ENCODE peak calls at places on chromosome 22, in five cellular contexts. One of them, this sample, is unnamed.

GRCh38 chr22:19986410-19987341 is 29.9 kb downstream of the ARVCF start:
- DNase-seq in K562: peak
- DNase-seq in SK-N-SH: peak
- DNase-seq in GM12878: no peak
- DNase-seq in H1: peak
- DNase-seq in this sample: peak

GRCh38 chr22:20422271-20422958 is 15.2 kb downstream of the SCARF2 start:
- DNase-seq in K562: no peak
- DNase-seq in SK-N-SH: peak
- DNase-seq in GM12878: no peak
- DNase-seq in H1: no peak
- DNase-seq in this sample: no peak

GRCh38 chr22:20017622-20017958 is 967 bp upstream of the ARVCF start:
- DNase-seq in K562: no peak
- DNase-seq in SK-N-SH: no peak
- DNase-seq in GM12878: no peak
- DNase-seq in H1: peak
- DNase-seq in this sample: no peak

GRCh38 chr22:19929586-19930302 is 11.8 kb upstream of the COMT start:
- DNase-seq in K562: no peak
- DNase-seq in SK-N-SH: no peak
- DNase-seq in GM12878: no peak
- DNase-seq in H1: no peak
- DNase-seq in this sample: no peak

GRCh38 chr22:44326549-44326881 is 13.8 kb upstream of the SHISAL1 start:
- DNase-seq in K562: no peak
- DNase-seq in SK-N-SH: peak
- DNase-seq in GM12878: no peak
- DNase-seq in H1: no peak
- DNase-seq in this sample: no peak

GRCh38 chr22:18157714-18158028 is 7.7 kb downstream of the USP18 start:
- DNase-seq in K562: no peak
- DNase-seq in SK-N-SH: no peak
- DNase-seq in GM12878: no peak
- DNase-seq in H1: no peak
- DNase-seq in this sample: no peak

GRCh38 chr22:33780761-33781160 is 139.5 kb downstream of the LARGE1 start:
- DNase-seq in K562: no peak
- DNase-seq in SK-N-SH: no peak
- DNase-seq in GM12878: no peak
- DNase-seq in H1: no peak
- DNase-seq in this sample: no peak

GRCh38 chr22:32475428-32476010 is 908 bp downstream of the FBXO7 start:
- DNase-seq in K562: peak
- DNase-seq in SK-N-SH: peak
- DNase-seq in GM12878: no peak
- DNase-seq in H1: peak
- DNase-seq in this sample: no peak

GRCh38 chr22:30829901-30830550 is 135.4 kb downstream of the OSBP2 start:
- DNase-seq in K562: no peak
- DNase-seq in SK-N-SH: no peak
- DNase-seq in GM12878: no peak
- DNase-seq in H1: peak
- DNase-seq in this sample: no peak

GRCh38 chr22:29309332-29310064 is 3.0 kb downstream of the GAS2L1 start:
- DNase-seq in K562: no peak
- DNase-seq in SK-N-SH: peak
- DNase-seq in GM12878: no peak
- DNase-seq in H1: no peak
- DNase-seq in this sample: no peak

GRCh38 chr22:35681454-35682050 is 33.3 kb downstream of the APOL6 start:
- DNase-seq in K562: no peak
- DNase-seq in SK-N-SH: no peak
- DNase-seq in GM12878: no peak
- DNase-seq in H1: peak
- DNase-seq in this sample: no peak

GRCh38 chr22:31022516-31022915 is 53.5 kb downstream of the TUG1 start:
- DNase-seq in K562: no peak
- DNase-seq in SK-N-SH: no peak
- DNase-seq in GM12878: no peak
- DNase-seq in H1: no peak
- DNase-seq in this sample: no peak

GRCh38 chr22:22996511-22997261 is 73.6 kb upstream of the GNAZ start:
- DNase-seq in K562: no peak
- DNase-seq in SK-N-SH: no peak
- DNase-seq in GM12878: no peak
- DNase-seq in H1: no peak
- DNase-seq in this sample: no peak

GRCh38 chr22:31148516-31148915 is 8.2 kb upstream of the PLA2G3 start:
- DNase-seq in K562: no peak
- DNase-seq in SK-N-SH: no peak
- DNase-seq in GM12878: no peak
- DNase-seq in H1: no peak
- DNase-seq in this sample: no peak

GRCh38 chr22:36160499-36160942 is at the start of gene APOL3:
- DNase-seq in K562: no peak
- DNase-seq in SK-N-SH: no peak
- DNase-seq in GM12878: peak
- DNase-seq in H1: no peak
- DNase-seq in this sample: no peak

GRCh38 chr22:35558031-35558430 is 17.4 kb downstream of the RASD2 start:
- DNase-seq in K562: no peak
- DNase-seq in SK-N-SH: no peak
- DNase-seq in GM12878: no peak
- DNase-seq in H1: no peak
- DNase-seq in this sample: no peak

GRCh38 chr22:21079493-21079892 is 33.7 kb downstream of the LRRC74B start:
- DNase-seq in K562: no peak
- DNase-seq in SK-N-SH: no peak
- DNase-seq in GM12878: no peak
- DNase-seq in H1: no peak
- DNase-seq in this sample: no peak

GRCh38 chr22:20418211-20418788 is 19.3 kb downstream of the SCARF2 start:
- DNase-seq in K562: peak
- DNase-seq in SK-N-SH: peak
- DNase-seq in GM12878: no peak
- DNase-seq in H1: peak
- DNase-seq in this sample: peak

GRCh38 chr22:21887841-21888240 is 20.4 kb upstream of the MAPK1 start:
- DNase-seq in K562: no peak
- DNase-seq in SK-N-SH: no peak
- DNase-seq in GM12878: no peak
- DNase-seq in H1: no peak
- DNase-seq in this sample: no peak

GRCh38 chr22:20545681-20546521 is 38.5 kb downstream of the MED15 start:
- DNase-seq in K562: peak
- DNase-seq in SK-N-SH: no peak
- DNase-seq in GM12878: no peak
- DNase-seq in H1: no peak
- DNase-seq in this sample: no peak

GRCh38 chr22:20776624-20777405 is 2.9 kb downstream of the SERPIND1 start:
- DNase-seq in K562: peak
- DNase-seq in SK-N-SH: no peak
- DNase-seq in GM12878: no peak
- DNase-seq in H1: no peak
- DNase-seq in this sample: peak

GRCh38 chr22:18065256-18065655 is 12.5 kb upstream of the PEX26 start:
- DNase-seq in K562: no peak
- DNase-seq in SK-N-SH: no peak
- DNase-seq in GM12878: no peak
- DNase-seq in H1: peak
- DNase-seq in this sample: no peak

GRCh38 chr22:47194476-47195155 is 432.2 kb downstream of the TBC1D22A start:
- DNase-seq in K562: no peak
- DNase-seq in SK-N-SH: peak
- DNase-seq in GM12878: no peak
- DNase-seq in H1: no peak
- DNase-seq in this sample: no peak

GRCh38 chr22:39601180-39601535 is 30.6 kb downstream of the CACNA1I start:
- DNase-seq in K562: no peak
- DNase-seq in SK-N-SH: no peak
- DNase-seq in GM12878: no peak
- DNase-seq in H1: no peak
- DNase-seq in this sample: no peak

GRCh38 chr22:46580940-46581579 is 39.1 kb upstream of the GRAMD4 start:
- DNase-seq in K562: no peak
- DNase-seq in SK-N-SH: no peak
- DNase-seq in GM12878: no peak
- DNase-seq in H1: no peak
- DNase-seq in this sample: no peak

GRCh38 chr22:45504703-45505341 is 2.1 kb downstream of the FBLN1 start:
- DNase-seq in K562: no peak
- DNase-seq in SK-N-SH: peak
- DNase-seq in GM12878: no peak
- DNase-seq in H1: peak
- DNase-seq in this sample: no peak

GRCh38 chr22:47495102-47495501 is 732.7 kb downstream of the TBC1D22A start:
- DNase-seq in K562: no peak
- DNase-seq in SK-N-SH: no peak
- DNase-seq in GM12878: no peak
- DNase-seq in H1: no peak
- DNase-seq in this sample: no peak

GRCh38 chr22:19896665-19897355 is 42.1 kb upstream of the GNB1L start:
- DNase-seq in K562: peak
- DNase-seq in SK-N-SH: peak
- DNase-seq in GM12878: no peak
- DNase-seq in H1: no peak
- DNase-seq in this sample: no peak

GRCh38 chr22:44536411-44536810 is 38.4 kb upstream of the RTL6 start:
- DNase-seq in K562: no peak
- DNase-seq in SK-N-SH: no peak
- DNase-seq in GM12878: no peak
- DNase-seq in H1: no peak
- DNase-seq in this sample: no peak

GRCh38 chr22:30949934-30950660 is 18.5 kb downstream of the MORC2 start:
- DNase-seq in K562: no peak
- DNase-seq in SK-N-SH: no peak
- DNase-seq in GM12878: no peak
- DNase-seq in H1: no peak
- DNase-seq in this sample: no peak

DNA sequence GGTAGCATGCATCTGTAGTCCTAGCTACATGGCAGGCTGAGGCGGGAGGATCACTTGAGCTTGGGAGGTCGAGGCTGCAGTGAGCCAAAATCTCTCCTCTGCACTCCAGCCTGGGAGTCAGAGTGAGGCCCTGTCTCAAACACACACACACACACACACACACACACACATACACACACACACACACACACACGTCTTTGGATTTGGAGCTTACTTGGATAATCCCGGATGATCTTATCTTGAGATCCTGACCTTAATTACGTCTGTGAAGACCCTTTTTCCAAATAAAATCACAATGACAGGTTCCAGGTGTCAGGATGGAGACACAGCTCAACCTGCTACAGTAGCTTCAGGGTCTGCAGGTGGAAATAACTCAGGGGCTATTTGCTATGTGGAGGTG is 1.1 kb downstream of the UPB1 start:
- DNase-seq in K562: no peak
- DNase-seq in SK-N-SH: no peak
- DNase-seq in GM12878: no peak
- DNase-seq in H1: no peak
- DNase-seq in this sample: no peak
- TF ChIP-seq USF2 in K562: no peak
- TF ChIP-seq USF2 in SK-N-SH: no peak
- TF ChIP-seq USF2 in GM12878: no peak
- TF ChIP-seq USF2 in H1: no peak
- TF ChIP-seq USF2 in this sample: no peak

DNA sequence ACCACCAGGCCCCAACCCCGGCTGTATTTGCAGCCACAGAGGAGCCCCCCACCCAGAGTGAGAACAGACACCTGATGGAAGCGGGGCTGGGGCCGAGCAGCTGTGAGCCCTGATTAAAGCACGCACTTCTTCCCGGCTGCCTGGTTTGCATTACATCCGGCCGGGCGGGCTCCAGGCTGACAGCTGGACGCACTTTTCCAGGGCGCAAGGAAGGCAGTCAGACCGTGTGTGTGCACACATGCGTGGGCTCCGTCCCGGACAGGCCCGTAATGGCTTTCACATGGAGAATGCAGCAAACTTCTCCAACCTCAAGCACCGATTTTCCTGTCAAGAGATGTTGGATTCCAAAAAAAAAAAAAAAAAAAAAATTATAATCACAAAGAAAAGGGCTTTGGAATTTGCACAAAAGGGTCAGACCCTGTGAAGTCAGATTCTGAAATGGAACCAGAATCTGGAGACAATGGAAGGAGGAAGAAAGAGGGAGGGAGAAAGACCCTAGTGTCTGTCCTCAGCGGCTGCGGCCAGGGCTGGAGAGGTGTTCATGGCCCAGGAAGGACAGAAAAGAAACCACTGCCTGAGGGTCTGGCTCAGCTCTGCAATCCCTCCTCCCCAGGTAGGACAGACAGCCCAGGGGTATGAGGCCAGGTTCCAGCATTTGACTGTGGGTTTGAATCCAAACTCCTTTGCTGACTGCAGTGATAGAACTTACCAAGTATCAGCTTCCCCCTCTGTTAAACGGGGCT is 365.5 kb downstream of the MN1 start:
- DNase-seq in K562: no peak
- DNase-seq in SK-N-SH: peak
- DNase-seq in GM12878: no peak
- DNase-seq in H1: no peak
- DNase-seq in this sample: no peak
- TF ChIP-seq YY1 in K562: no peak
- TF ChIP-seq YY1 in SK-N-SH: no peak
- TF ChIP-seq YY1 in GM12878: no peak
- TF ChIP-seq YY1 in H1: no peak
- TF ChIP-seq YY1 in this sample: no peak

GRCh38 chr22:27097933-27098332 is 440.5 kb downstream of the MIAT start:
- DNase-seq in K562: no peak
- DNase-seq in SK-N-SH: no peak
- DNase-seq in GM12878: no peak
- DNase-seq in H1: no peak
- DNase-seq in this sample: no peak
- TF ChIP-seq USF2 in K562: no peak
- TF ChIP-seq USF2 in SK-N-SH: no peak
- TF ChIP-seq USF2 in GM12878: no peak
- TF ChIP-seq USF2 in H1: no peak
- TF ChIP-seq USF2 in this sample: no peak

DNA sequence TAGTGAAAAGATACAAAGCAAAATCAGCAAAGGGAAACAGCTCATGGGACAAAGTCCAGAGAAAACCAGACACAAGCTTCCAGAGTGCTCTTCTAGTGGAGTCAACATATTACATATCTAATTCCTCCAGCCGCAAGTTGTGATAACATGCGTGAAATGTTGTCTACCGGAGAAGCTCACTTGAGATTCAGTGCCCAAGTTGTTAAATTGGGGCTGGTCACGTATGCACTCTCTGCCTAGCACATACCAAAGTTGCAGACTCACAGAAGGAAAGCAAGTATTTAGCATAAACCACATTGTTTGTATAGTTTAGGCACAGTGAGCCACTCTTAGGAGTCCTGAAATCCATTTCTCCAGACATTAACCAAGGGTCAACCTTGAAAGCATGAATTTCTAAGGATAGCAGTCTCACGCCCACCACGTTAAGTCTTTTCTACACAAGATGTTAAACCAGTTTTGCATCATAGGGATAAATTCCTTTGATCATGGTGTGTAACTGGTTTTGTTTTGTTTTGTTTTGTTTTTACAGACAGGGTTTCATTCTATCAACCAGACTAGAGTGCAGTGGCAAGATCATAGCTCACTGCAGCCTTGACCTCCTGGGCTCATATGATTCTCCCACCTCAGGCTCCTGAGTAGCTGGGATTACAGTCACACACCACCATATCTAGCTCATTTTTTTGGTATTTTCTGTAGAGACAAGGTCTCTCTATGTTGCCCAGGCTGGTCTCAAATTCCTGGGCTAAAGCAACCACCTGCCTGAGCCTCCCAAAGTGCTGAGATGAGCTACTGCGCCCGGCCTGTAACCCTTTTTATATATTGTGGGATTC is 39.5 kb upstream of the EP300 start:
- DNase-seq in K562: no peak
- DNase-seq in SK-N-SH: no peak
- DNase-seq in GM12878: no peak
- DNase-seq in H1: no peak
- DNase-seq in this sample: peak
- TF ChIP-seq YY1 in K562: no peak
- TF ChIP-seq YY1 in SK-N-SH: no peak
- TF ChIP-seq YY1 in GM12878: no peak
- TF ChIP-seq YY1 in H1: no peak
- TF ChIP-seq YY1 in this sample: no peak